ENCODE peak calls at places on chromosomes 12 and 14, in four cellular contexts. One of them, this sample, is unnamed.
A peak's percentile ranks its signal among the peaks of the same experiment; 100 is the strongest.

GRCh38 chr12:27619308-27619707 is 76.9 kb upstream of the REP15 start:
- DNase-seq in stimulated activated CD4-positive, alpha-beta T cell treated with anti-CD3 and anti-CD28 coated beads, Interleukin-2, amount 100 ng/mL, for 24 hours: no peak
- DNase-seq in AG04450: peak; percentile 8
- DNase-seq in activated T-helper 1 cell treated with Interleukin-2 at 50 U/mL for 16 hours: no peak
- DNase-seq in this sample: peak; percentile 89

GRCh38 chr14:69356903-69357543 is 41.1 kb downstream of the ERH start:
- DNase-seq in stimulated activated CD4-positive, alpha-beta T cell treated with anti-CD3 and anti-CD28 coated beads, Interleukin-2, amount 100 ng/mL, for 24 hours: no peak
- DNase-seq in AG04450: no peak
- DNase-seq in activated T-helper 1 cell treated with Interleukin-2 at 50 U/mL for 16 hours: no peak
- DNase-seq in this sample: no peak

GRCh38 chr14:67853748-67854147 is 34.2 kb downstream of the RAD51B start:
- DNase-seq in stimulated activated CD4-positive, alpha-beta T cell treated with anti-CD3 and anti-CD28 coated beads, Interleukin-2, amount 100 ng/mL, for 24 hours: no peak
- DNase-seq in AG04450: no peak
- DNase-seq in activated T-helper 1 cell treated with Interleukin-2 at 50 U/mL for 16 hours: no peak
- DNase-seq in this sample: no peak

GRCh38 chr12:75489613-75490210 is 9.2 kb downstream of the GLIPR1 start:
- DNase-seq in stimulated activated CD4-positive, alpha-beta T cell treated with anti-CD3 and anti-CD28 coated beads, Interleukin-2, amount 100 ng/mL, for 24 hours: peak; percentile 25
- DNase-seq in AG04450: no peak
- DNase-seq in activated T-helper 1 cell treated with Interleukin-2 at 50 U/mL for 16 hours: no peak
- DNase-seq in this sample: no peak

GRCh38 chr12:117034249-117034648 is 65.0 kb downstream of the TESC start:
- DNase-seq in stimulated activated CD4-positive, alpha-beta T cell treated with anti-CD3 and anti-CD28 coated beads, Interleukin-2, amount 100 ng/mL, for 24 hours: no peak
- DNase-seq in AG04450: no peak
- DNase-seq in activated T-helper 1 cell treated with Interleukin-2 at 50 U/mL for 16 hours: no peak
- DNase-seq in this sample: no peak

GRCh38 chr12:46770501-46771183 is 55.2 kb downstream of the SLC38A4 start:
- DNase-seq in stimulated activated CD4-positive, alpha-beta T cell treated with anti-CD3 and anti-CD28 coated beads, Interleukin-2, amount 100 ng/mL, for 24 hours: no peak
- DNase-seq in AG04450: no peak
- DNase-seq in activated T-helper 1 cell treated with Interleukin-2 at 50 U/mL for 16 hours: no peak
- DNase-seq in this sample: peak; percentile 45

GRCh38 chr12:116759783-116760581 is 21.9 kb downstream of the RNFT2 start:
- DNase-seq in stimulated activated CD4-positive, alpha-beta T cell treated with anti-CD3 and anti-CD28 coated beads, Interleukin-2, amount 100 ng/mL, for 24 hours: peak; percentile 45
- DNase-seq in AG04450: no peak
- DNase-seq in activated T-helper 1 cell treated with Interleukin-2 at 50 U/mL for 16 hours: peak; percentile 4
- DNase-seq in this sample: no peak

GRCh38 chr14:73753043-73753886 is 39.1 kb upstream of the PNMA1 start:
- DNase-seq in stimulated activated CD4-positive, alpha-beta T cell treated with anti-CD3 and anti-CD28 coated beads, Interleukin-2, amount 100 ng/mL, for 24 hours: no peak
- DNase-seq in AG04450: no peak
- DNase-seq in activated T-helper 1 cell treated with Interleukin-2 at 50 U/mL for 16 hours: no peak
- DNase-seq in this sample: peak; percentile 66

GRCh38 chr14:52950898-52951729 is at the start of gene FERMT2:
- DNase-seq in stimulated activated CD4-positive, alpha-beta T cell treated with anti-CD3 and anti-CD28 coated beads, Interleukin-2, amount 100 ng/mL, for 24 hours: peak; percentile 27
- DNase-seq in AG04450: peak; percentile 69
- DNase-seq in activated T-helper 1 cell treated with Interleukin-2 at 50 U/mL for 16 hours: no peak
- DNase-seq in this sample: peak; percentile 90

GRCh38 chr14:85534914-85535313 is 5.0 kb downstream of the FLRT2 start:
- DNase-seq in stimulated activated CD4-positive, alpha-beta T cell treated with anti-CD3 and anti-CD28 coated beads, Interleukin-2, amount 100 ng/mL, for 24 hours: no peak
- DNase-seq in AG04450: no peak
- DNase-seq in activated T-helper 1 cell treated with Interleukin-2 at 50 U/mL for 16 hours: no peak
- DNase-seq in this sample: peak; percentile 28

GRCh38 chr14:58298477-58298879 is at the start of gene ARID4A:
- DNase-seq in stimulated activated CD4-positive, alpha-beta T cell treated with anti-CD3 and anti-CD28 coated beads, Interleukin-2, amount 100 ng/mL, for 24 hours: peak; percentile 73
- DNase-seq in AG04450: no peak
- DNase-seq in activated T-helper 1 cell treated with Interleukin-2 at 50 U/mL for 16 hours: peak; percentile 75
- DNase-seq in this sample: no peak

GRCh38 chr12:64029013-64029857 is 184.7 kb downstream of the SRGAP1 start:
- DNase-seq in stimulated activated CD4-positive, alpha-beta T cell treated with anti-CD3 and anti-CD28 coated beads, Interleukin-2, amount 100 ng/mL, for 24 hours: no peak
- DNase-seq in AG04450: peak; percentile 8
- DNase-seq in activated T-helper 1 cell treated with Interleukin-2 at 50 U/mL for 16 hours: no peak
- DNase-seq in this sample: no peak

GRCh38 chr12:24373004-24373403 is 423.5 kb upstream of the SOX5 start:
- DNase-seq in stimulated activated CD4-positive, alpha-beta T cell treated with anti-CD3 and anti-CD28 coated beads, Interleukin-2, amount 100 ng/mL, for 24 hours: no peak
- DNase-seq in AG04450: no peak
- DNase-seq in activated T-helper 1 cell treated with Interleukin-2 at 50 U/mL for 16 hours: no peak
- DNase-seq in this sample: peak; percentile 38

GRCh38 chr14:61280526-61281185 is 482 bp downstream of the TMEM30B start:
- DNase-seq in stimulated activated CD4-positive, alpha-beta T cell treated with anti-CD3 and anti-CD28 coated beads, Interleukin-2, amount 100 ng/mL, for 24 hours: peak; percentile 83
- DNase-seq in AG04450: no peak
- DNase-seq in activated T-helper 1 cell treated with Interleukin-2 at 50 U/mL for 16 hours: peak; percentile 70
- DNase-seq in this sample: peak; percentile 18

GRCh38 chr14:38210168-38210567 is 2.5 kb downstream of the SSTR1 start:
- DNase-seq in stimulated activated CD4-positive, alpha-beta T cell treated with anti-CD3 and anti-CD28 coated beads, Interleukin-2, amount 100 ng/mL, for 24 hours: peak; percentile 3
- DNase-seq in AG04450: no peak
- DNase-seq in activated T-helper 1 cell treated with Interleukin-2 at 50 U/mL for 16 hours: no peak
- DNase-seq in this sample: peak; percentile 39

GRCh38 chr12:12562016-12562483 is 613 bp downstream of the DUSP16 start:
- DNase-seq in stimulated activated CD4-positive, alpha-beta T cell treated with anti-CD3 and anti-CD28 coated beads, Interleukin-2, amount 100 ng/mL, for 24 hours: peak; percentile 31
- DNase-seq in AG04450: no peak
- DNase-seq in activated T-helper 1 cell treated with Interleukin-2 at 50 U/mL for 16 hours: no peak
- DNase-seq in this sample: peak; percentile 58

This sample was measured in mesenchymal stem cell.